ENCODE peak calls at places on chromosomes 2 and 18, in eight cellular contexts. One of them, this sample, is unnamed.

GRCh38 chr2:10980886-10981425 is 69.2 kb downstream of the KCNF1 start:
- DNase-seq in MM.1S: no peak
- DNase-seq in fibroblast of lung: no peak
- DNase-seq in astrocyte: no peak
- DNase-seq in mammary epithelial cell: no peak
- DNase-seq in PC-3: no peak
- DNase-seq in IMR-90: no peak
- DNase-seq in hepatocyte: no peak
- DNase-seq in this sample: no peak

GRCh38 chr2:31233216-31233615 is 736 bp upstream of the EHD3 start:
- DNase-seq in MM.1S: no peak
- DNase-seq in fibroblast of lung: no peak
- DNase-seq in astrocyte: peak; percentile 31
- DNase-seq in mammary epithelial cell: no peak
- DNase-seq in PC-3: peak; percentile 6
- DNase-seq in IMR-90: no peak
- DNase-seq in hepatocyte: no peak
- DNase-seq in this sample: no peak

GRCh38 chr2:64319930-64320329 is 134.0 kb upstream of the LGALSL start:
- DNase-seq in MM.1S: no peak
- DNase-seq in fibroblast of lung: no peak
- DNase-seq in astrocyte: no peak
- DNase-seq in mammary epithelial cell: no peak
- DNase-seq in PC-3: no peak
- DNase-seq in IMR-90: no peak
- DNase-seq in hepatocyte: no peak
- DNase-seq in this sample: no peak

GRCh38 chr2:59025157-59025757 is 784.1 kb upstream of the FANCL start:
- DNase-seq in MM.1S: no peak
- DNase-seq in fibroblast of lung: peak; percentile 36
- DNase-seq in astrocyte: no peak
- DNase-seq in mammary epithelial cell: peak; percentile 1
- DNase-seq in PC-3: peak; percentile 37
- DNase-seq in IMR-90: peak; percentile 26
- DNase-seq in hepatocyte: peak; percentile 60
- DNase-seq in this sample: peak; percentile 75

GRCh38 chr18:8912348-8913057 is 190.0 kb upstream of the NDUFV2 start:
- DNase-seq in MM.1S: no peak
- DNase-seq in fibroblast of lung: no peak
- DNase-seq in astrocyte: no peak
- DNase-seq in mammary epithelial cell: no peak
- DNase-seq in PC-3: no peak
- DNase-seq in IMR-90: no peak
- DNase-seq in hepatocyte: peak; percentile 38
- DNase-seq in this sample: peak; percentile 26

GRCh38 chr2:67516899-67517530 is 119.9 kb downstream of the ETAA1 start:
- DNase-seq in MM.1S: no peak
- DNase-seq in fibroblast of lung: peak; percentile 98
- DNase-seq in astrocyte: peak; percentile 97
- DNase-seq in mammary epithelial cell: no peak
- DNase-seq in PC-3: no peak
- DNase-seq in IMR-90: peak; percentile 98
- DNase-seq in hepatocyte: no peak
- DNase-seq in this sample: no peak

GRCh38 chr2:239739206-239739605 is 285.9 kb downstream of the NDUFA10 start:
- DNase-seq in MM.1S: no peak
- DNase-seq in fibroblast of lung: no peak
- DNase-seq in astrocyte: no peak
- DNase-seq in mammary epithelial cell: no peak
- DNase-seq in PC-3: no peak
- DNase-seq in IMR-90: no peak
- DNase-seq in hepatocyte: no peak
- DNase-seq in this sample: no peak

GRCh38 chr18:27315001-27315400 is 129.9 kb upstream of the CHST9 start:
- DNase-seq in MM.1S: no peak
- DNase-seq in fibroblast of lung: no peak
- DNase-seq in astrocyte: no peak
- DNase-seq in mammary epithelial cell: peak; percentile 0
- DNase-seq in PC-3: peak; percentile 2
- DNase-seq in IMR-90: no peak
- DNase-seq in hepatocyte: no peak
- DNase-seq in this sample: no peak

GRCh38 chr2:149448315-149448714 is 117.9 kb downstream of the LYPD6 start:
- DNase-seq in MM.1S: no peak
- DNase-seq in fibroblast of lung: no peak
- DNase-seq in astrocyte: no peak
- DNase-seq in mammary epithelial cell: no peak
- DNase-seq in PC-3: no peak
- DNase-seq in IMR-90: no peak
- DNase-seq in hepatocyte: no peak
- DNase-seq in this sample: no peak

GRCh38 chr18:51236225-51236624 is 38.7 kb upstream of the MEX3C start:
- DNase-seq in MM.1S: no peak
- DNase-seq in fibroblast of lung: no peak
- DNase-seq in astrocyte: peak; percentile 85
- DNase-seq in mammary epithelial cell: peak; percentile 91
- DNase-seq in PC-3: peak; percentile 22
- DNase-seq in IMR-90: peak; percentile 13
- DNase-seq in hepatocyte: peak; percentile 70
- DNase-seq in this sample: no peak

GRCh38 chr18:54100920-54101319 is 123.5 kb downstream of the MBD2 start:
- DNase-seq in MM.1S: no peak
- DNase-seq in fibroblast of lung: no peak
- DNase-seq in astrocyte: peak; percentile 64
- DNase-seq in mammary epithelial cell: peak; percentile 72
- DNase-seq in PC-3: peak; percentile 43
- DNase-seq in IMR-90: no peak
- DNase-seq in hepatocyte: no peak
- DNase-seq in this sample: no peak

GRCh38 chr2:47070920-47071824 is 83.9 kb downstream of the STPG4 start:
- DNase-seq in MM.1S: peak; percentile 95
- DNase-seq in fibroblast of lung: peak; percentile 85
- DNase-seq in astrocyte: peak; percentile 96
- DNase-seq in mammary epithelial cell: peak; percentile 63
- DNase-seq in PC-3: peak; percentile 77
- DNase-seq in IMR-90: peak; percentile 91
- DNase-seq in hepatocyte: no peak
- DNase-seq in this sample: no peak

GRCh38 chr2:19247186-19247585 is 111.2 kb downstream of the OSR1 start:
- DNase-seq in MM.1S: no peak
- DNase-seq in fibroblast of lung: no peak
- DNase-seq in astrocyte: no peak
- DNase-seq in mammary epithelial cell: no peak
- DNase-seq in PC-3: no peak
- DNase-seq in IMR-90: no peak
- DNase-seq in hepatocyte: no peak
- DNase-seq in this sample: no peak

GRCh38 chr2:206379321-206379720 is 64.0 kb upstream of the ADAM23 start:
- DNase-seq in MM.1S: no peak
- DNase-seq in fibroblast of lung: peak; percentile 11
- DNase-seq in astrocyte: no peak
- DNase-seq in mammary epithelial cell: no peak
- DNase-seq in PC-3: no peak
- DNase-seq in IMR-90: no peak
- DNase-seq in hepatocyte: no peak
- DNase-seq in this sample: no peak

GRCh38 chr2:54551123-54551756 is 95.1 kb downstream of the SPTBN1 start:
- DNase-seq in MM.1S: peak; percentile 74
- DNase-seq in fibroblast of lung: no peak
- DNase-seq in astrocyte: no peak
- DNase-seq in mammary epithelial cell: no peak
- DNase-seq in PC-3: no peak
- DNase-seq in IMR-90: no peak
- DNase-seq in hepatocyte: no peak
- DNase-seq in this sample: peak; percentile 37

GRCh38 chr2:54553075-54553474 is 96.9 kb downstream of the SPTBN1 start:
- DNase-seq in MM.1S: no peak
- DNase-seq in fibroblast of lung: no peak
- DNase-seq in astrocyte: no peak
- DNase-seq in mammary epithelial cell: no peak
- DNase-seq in PC-3: no peak
- DNase-seq in IMR-90: no peak
- DNase-seq in hepatocyte: no peak
- DNase-seq in this sample: no peak

GRCh38 chr2:54550523-54550922 is 94.4 kb downstream of the SPTBN1 start:
- DNase-seq in MM.1S: no peak
- DNase-seq in fibroblast of lung: no peak
- DNase-seq in astrocyte: no peak
- DNase-seq in mammary epithelial cell: no peak
- DNase-seq in PC-3: no peak
- DNase-seq in IMR-90: no peak
- DNase-seq in hepatocyte: no peak
- DNase-seq in this sample: no peak

GRCh38 chr2:54549430-54549829 is 93.3 kb downstream of the SPTBN1 start:
- DNase-seq in MM.1S: no peak
- DNase-seq in fibroblast of lung: no peak
- DNase-seq in astrocyte: no peak
- DNase-seq in mammary epithelial cell: no peak
- DNase-seq in PC-3: no peak
- DNase-seq in IMR-90: no peak
- DNase-seq in hepatocyte: no peak
- DNase-seq in this sample: no peak

DNA sequence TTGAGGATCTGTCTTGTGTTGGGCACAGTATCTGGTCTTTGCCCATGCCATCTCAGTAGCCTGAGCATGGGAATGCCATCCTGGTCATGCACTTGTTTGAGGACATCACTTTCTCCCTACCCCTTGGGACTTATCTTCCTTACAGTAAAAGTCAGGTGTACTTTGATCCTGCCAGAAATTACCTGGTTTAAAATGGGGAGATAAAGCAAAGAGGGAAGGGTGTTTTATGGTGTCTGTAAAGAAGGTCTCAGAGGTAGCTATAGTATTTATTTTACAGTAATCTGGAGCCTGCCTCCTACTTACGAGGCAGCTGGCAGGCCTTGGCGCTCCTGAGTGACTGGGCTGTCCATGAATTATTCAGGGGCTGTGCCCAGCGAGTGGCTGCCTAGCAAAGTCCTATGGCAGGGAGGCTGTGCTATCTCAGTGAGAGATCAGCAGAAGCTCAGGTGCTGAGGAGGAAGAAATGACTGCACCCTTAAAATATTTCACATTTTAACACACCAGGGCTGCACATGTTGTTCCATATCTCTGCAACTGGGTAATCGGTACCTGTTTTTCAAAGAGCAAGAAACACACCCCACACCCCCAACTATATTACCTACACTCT is 93.9 kb downstream of the SPTBN1 start:
- DNase-seq in MM.1S: no peak
- DNase-seq in fibroblast of lung: no peak
- DNase-seq in astrocyte: no peak
- DNase-seq in mammary epithelial cell: peak; percentile 71
- DNase-seq in PC-3: no peak
- DNase-seq in IMR-90: no peak
- DNase-seq in hepatocyte: peak; percentile 68
- DNase-seq in this sample: no peak
- H2AFZ ChIP-seq in MM.1S: no peak overlapping the region
- H2AFZ ChIP-seq in fibroblast of lung: no peak overlapping the region
- H2AFZ ChIP-seq in astrocyte: no peak overlapping the region
- H2AFZ ChIP-seq in mammary epithelial cell: no peak overlapping the region
- H2AFZ ChIP-seq in PC-3: no peak overlapping the region
- H2AFZ ChIP-seq in IMR-90: no peak overlapping the region
- H2AFZ ChIP-seq in hepatocyte: no peak overlapping the region
- H2AFZ ChIP-seq in this sample: no peak overlapping the region

GRCh38 chr2:115880558-115880957 is 1438.1 kb downstream of the DPP10 start:
- DNase-seq in MM.1S: no peak
- DNase-seq in fibroblast of lung: no peak
- DNase-seq in astrocyte: no peak
- DNase-seq in mammary epithelial cell: no peak
- DNase-seq in PC-3: no peak
- DNase-seq in IMR-90: no peak
- DNase-seq in hepatocyte: no peak
- DNase-seq in this sample: peak; percentile 10
- TF ChIP-seq CTCF in MM.1S: peak; percentile 19
- TF ChIP-seq CTCF in fibroblast of lung: no peak
- TF ChIP-seq CTCF in astrocyte: no peak
- TF ChIP-seq CTCF in mammary epithelial cell: no peak
- TF ChIP-seq CTCF in PC-3: peak; percentile 33
- TF ChIP-seq CTCF in IMR-90: no peak
- TF ChIP-seq CTCF in hepatocyte: peak; percentile 4
- TF ChIP-seq CTCF in this sample: peak; percentile 51

GRCh38 chr2:134411279-134411827 is 157.5 kb downstream of the MGAT5 start:
- DNase-seq in MM.1S: no peak
- DNase-seq in fibroblast of lung: no peak
- DNase-seq in astrocyte: no peak
- DNase-seq in mammary epithelial cell: no peak
- DNase-seq in PC-3: no peak
- DNase-seq in IMR-90: no peak
- DNase-seq in hepatocyte: no peak
- DNase-seq in this sample: peak; percentile 9

GRCh38 chr2:134411828-134412638 is 158.2 kb downstream of the MGAT5 start:
- DNase-seq in MM.1S: peak; percentile 90
- DNase-seq in fibroblast of lung: peak; percentile 89
- DNase-seq in astrocyte: peak; percentile 72
- DNase-seq in mammary epithelial cell: peak; percentile 67
- DNase-seq in PC-3: peak; percentile 77
- DNase-seq in IMR-90: peak; percentile 86
- DNase-seq in hepatocyte: peak; percentile 81
- DNase-seq in this sample: peak; percentile 83

GRCh38 chr2:134413912-134414311 is 160.0 kb downstream of the MGAT5 start:
- DNase-seq in MM.1S: no peak
- DNase-seq in fibroblast of lung: no peak
- DNase-seq in astrocyte: no peak
- DNase-seq in mammary epithelial cell: no peak
- DNase-seq in PC-3: no peak
- DNase-seq in IMR-90: no peak
- DNase-seq in hepatocyte: no peak
- DNase-seq in this sample: no peak

GRCh38 chr2:134413430-134413829 is 159.6 kb downstream of the MGAT5 start:
- DNase-seq in MM.1S: no peak
- DNase-seq in fibroblast of lung: peak; percentile 39
- DNase-seq in astrocyte: peak; percentile 47
- DNase-seq in mammary epithelial cell: peak; percentile 44
- DNase-seq in PC-3: no peak
- DNase-seq in IMR-90: peak; percentile 78
- DNase-seq in hepatocyte: no peak
- DNase-seq in this sample: no peak

GRCh38 chr2:134412639-134412999 is 158.7 kb downstream of the MGAT5 start:
- DNase-seq in MM.1S: no peak
- DNase-seq in fibroblast of lung: no peak
- DNase-seq in astrocyte: no peak
- DNase-seq in mammary epithelial cell: no peak
- DNase-seq in PC-3: no peak
- DNase-seq in IMR-90: no peak
- DNase-seq in hepatocyte: no peak
- DNase-seq in this sample: no peak
- H3K27ac ChIP-seq in MM.1S: peak overlapping the region; percentile 94
- H3K27ac ChIP-seq in fibroblast of lung: no peak overlapping the region
- H3K27ac ChIP-seq in astrocyte: no peak overlapping the region
- H3K27ac ChIP-seq in mammary epithelial cell: no peak overlapping the region
- H3K27ac ChIP-seq in PC-3: no peak overlapping the region
- H3K27ac ChIP-seq in IMR-90: peak overlapping the region; percentile 48
- H3K27ac ChIP-seq in hepatocyte: no peak overlapping the region
- H3K27ac ChIP-seq in this sample: no peak overlapping the region

DNA sequence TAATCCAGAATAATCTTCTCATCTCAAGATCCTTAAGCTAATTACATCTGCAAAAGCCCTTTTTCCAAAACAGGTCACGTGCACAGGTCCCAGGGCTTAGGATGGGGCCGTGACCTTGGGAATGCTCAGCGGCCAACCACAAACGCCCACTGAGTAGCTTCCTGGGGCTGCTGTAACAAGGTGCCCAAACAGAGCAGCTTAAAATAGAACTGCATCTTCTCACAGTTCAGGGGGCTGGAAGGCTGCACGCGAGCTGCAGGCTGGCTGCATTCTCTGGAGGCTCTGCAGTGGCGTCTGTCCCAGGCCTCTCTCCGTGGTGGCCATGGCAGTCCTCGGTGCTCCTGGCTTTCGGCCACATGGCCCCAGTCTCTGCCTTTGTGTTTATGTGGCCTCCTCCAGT is 31.9 kb downstream of the ADI1 start:
- DNase-seq in MM.1S: no peak
- DNase-seq in fibroblast of lung: no peak
- DNase-seq in astrocyte: no peak
- DNase-seq in mammary epithelial cell: no peak
- DNase-seq in PC-3: no peak
- DNase-seq in IMR-90: no peak
- DNase-seq in hepatocyte: no peak
- DNase-seq in this sample: no peak
- H2AFZ ChIP-seq in MM.1S: no peak overlapping the region
- H2AFZ ChIP-seq in fibroblast of lung: no peak overlapping the region
- H2AFZ ChIP-seq in astrocyte: no peak overlapping the region
- H2AFZ ChIP-seq in mammary epithelial cell: no peak overlapping the region
- H2AFZ ChIP-seq in PC-3: no peak overlapping the region
- H2AFZ ChIP-seq in IMR-90: no peak overlapping the region
- H2AFZ ChIP-seq in hepatocyte: no peak overlapping the region
- H2AFZ ChIP-seq in this sample: no peak overlapping the region